ENCODE peak calls at places on chromosome 11, in four cellular contexts. V is adrenal gland, J is esophagus squamous epithelium, U is astrocyte. E is an unnamed sample.
A peak's percentile ranks its signal among the peaks of the same experiment; 100 is the strongest.

GRCh38 chr11:61120865-61121831 is 18.9 kb downstream of the CD5 start:
- DNase-seq in U (peak; percentile 27), J (no peak), V (peak; percentile 78), E (peak; percentile 10)

GRCh38 chr11:1034001-1034400 is 2.5 kb downstream of the MUC6 start:
- DNase-seq in U (no peak), J (no peak), V (no peak), E (no peak)

GRCh38 chr11:63369971-63370588 is 495 bp downstream of the SLC22A9 start:
- DNase-seq in U (no peak), J (no peak), V (no peak), E (no peak)

GRCh38 chr11:68509105-68509504 is 48.6 kb downstream of the PPP6R3 start:
- DNase-seq in U (peak; percentile 18), V (no peak), J (no peak), E (peak; percentile 1)

GRCh38 chr11:15493921-15494630 is 379.4 kb downstream of the INSC start:
- DNase-seq in U (no peak), V (no peak), J (no peak), E (no peak)

GRCh38 chr11:75966546-75967287 is 151.7 kb downstream of the UVRAG start:
- DNase-seq in U (peak; percentile 67), V (no peak), J (no peak), E (peak; percentile 74)

GRCh38 chr11:126456783-126457542 is 101.5 kb downstream of the ST3GAL4 start:
- DNase-seq in U (no peak), J (no peak), V (no peak), E (no peak)

GRCh38 chr11:49302360-49302759 is 94.0 kb upstream of the FOLH1 start:
- DNase-seq in V (no peak), U (no peak), J (no peak), E (no peak)

GRCh38 chr11:56314844-56315243 is at the start of gene OR8K3:
- DNase-seq in U (no peak), V (no peak), J (no peak), E (no peak)

GRCh38 chr11:93528252-93528651 is 14.9 kb downstream of the SMCO4 start:
- DNase-seq in J (no peak), U (no peak), V (no peak), E (no peak)

GRCh38 chr11:75554258-75555022 is 7.6 kb upstream of the SERPINH1 start:
- DNase-seq in U (peak; percentile 99), J (no peak), V (peak; percentile 87), E (peak; percentile 95)

DNA sequence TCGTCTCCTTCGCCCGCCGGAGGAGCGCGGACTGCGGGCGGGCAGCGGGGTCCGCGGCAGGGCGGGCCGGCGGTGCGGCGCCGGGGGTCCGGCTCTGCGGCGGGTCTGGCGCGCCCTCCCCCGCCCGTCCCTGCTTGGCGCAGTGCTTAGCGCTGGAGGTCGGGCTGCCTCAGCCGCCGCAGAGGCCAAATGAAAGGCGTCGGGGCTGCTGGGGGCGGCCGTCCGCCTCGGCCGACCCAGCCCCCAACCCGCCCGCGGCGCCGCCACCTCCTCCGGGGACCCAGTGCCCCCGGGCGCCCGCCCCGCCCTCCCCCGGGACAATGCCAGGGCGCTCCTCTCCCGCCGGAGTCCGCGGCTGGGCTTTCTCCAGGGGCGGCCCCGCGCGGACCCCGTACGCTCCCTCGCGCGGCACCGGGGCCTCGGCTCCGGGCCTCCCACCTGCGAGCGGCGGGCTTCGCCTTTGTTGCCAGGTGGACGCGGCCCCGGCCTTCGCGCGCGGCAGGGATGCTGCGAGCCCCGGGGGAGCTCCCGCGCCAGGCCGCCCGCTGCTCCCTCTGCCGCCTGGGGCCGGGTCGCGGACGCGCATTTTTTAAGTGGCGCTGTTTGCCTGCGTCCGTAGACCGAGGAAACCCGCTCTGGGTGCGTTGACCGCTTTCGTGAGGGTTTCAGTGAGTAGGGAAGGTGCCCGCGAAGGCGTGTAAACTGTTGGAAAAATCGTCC is 575 bp downstream of the APLP2 start:
- DNase-seq in V (peak; percentile 63), U (no peak), J (no peak), E (peak; percentile 10)
- TF ChIP-seq CTCF in V (no peak), U (no peak), J (no peak), E (peak; percentile 40)

GRCh38 chr11:133064152-133064877 is 468.0 kb downstream of the OPCML start:
- DNase-seq in V (peak; percentile 63), J (no peak), U (peak; percentile 75), E (peak; percentile 72)
- TF ChIP-seq CTCF in V (no peak), J (peak; percentile 44), U (peak; percentile 66), E (peak; percentile 75)

GRCh38 chr11:64849600-64850356 is 5.3 kb upstream of the CDC42BPG start:
- DNase-seq in V (no peak), U (no peak), J (no peak), E (no peak)

GRCh38 chr11:64848779-64849599 is 4.5 kb upstream of the CDC42BPG start:
- DNase-seq in J (no peak), U (no peak), V (no peak), E (no peak)

GRCh38 chr11:64851831-64852337 is 7.4 kb upstream of the CDC42BPG start:
- DNase-seq in V (no peak), U (no peak), J (no peak), E (no peak)

GRCh38 chr11:64852804-64853520 is 8.5 kb upstream of the CDC42BPG start:
- DNase-seq in J (no peak), U (no peak), V (no peak), E (no peak)

DNA sequence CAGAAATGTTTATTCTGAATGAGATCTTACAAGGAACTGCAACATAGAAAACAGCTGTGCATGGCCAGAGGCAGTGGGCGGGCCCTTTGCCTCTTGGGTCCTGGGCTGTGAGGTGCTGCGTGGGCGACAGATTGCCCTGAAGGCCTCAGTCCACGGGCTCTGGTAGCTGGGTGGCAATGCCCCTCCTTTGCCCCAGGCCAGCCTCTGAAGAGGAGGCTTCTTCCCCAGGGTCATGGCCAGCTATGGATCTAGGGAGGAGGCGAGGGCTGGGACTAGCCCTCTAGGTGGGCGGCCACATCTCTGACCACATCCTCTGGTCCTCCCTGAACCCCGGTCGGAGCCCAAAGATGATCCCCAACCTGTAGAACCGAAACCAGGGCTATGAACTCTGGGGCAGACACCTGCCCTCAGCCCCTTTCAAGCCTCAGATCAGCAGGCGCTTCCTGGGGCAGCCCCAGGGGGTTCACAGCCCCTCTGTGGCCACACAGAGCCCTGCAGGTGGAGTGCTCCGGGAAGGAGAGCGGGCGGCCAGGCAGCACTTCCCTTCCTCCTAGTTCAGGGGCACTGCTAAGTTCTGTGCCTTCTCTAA is 6.6 kb upstream of the CDC42BPG start:
- DNase-seq in J (no peak), U (no peak), V (no peak), E (no peak)
- TF ChIP-seq CTCF in J (no peak), U (no peak), V (no peak), E (no peak)

GRCh38 chr11:35166369-35167360 is 27.7 kb downstream of the CD44 start:
- DNase-seq in U (peak; percentile 96), J (no peak), V (peak; percentile 30), E (peak; percentile 99)

GRCh38 chr11:35165416-35166368 is 26.7 kb downstream of the CD44 start:
- DNase-seq in V (peak; percentile 33), U (peak; percentile 77), J (no peak), E (peak; percentile 73)

GRCh38 chr11:35162795-35163194 is 23.8 kb downstream of the CD44 start:
- DNase-seq in V (no peak), J (no peak), U (no peak), E (no peak)

GRCh38 chr11:35163209-35163608 is 24.2 kb downstream of the CD44 start:
- DNase-seq in J (no peak), V (no peak), U (no peak), E (no peak)

GRCh38 chr11:35163707-35164496 is 24.9 kb downstream of the CD44 start:
- DNase-seq in J (no peak), V (no peak), U (no peak), E (no peak)
- TF ChIP-seq CTCF in J (peak; percentile 11), V (no peak), U (peak; percentile 9), E (peak; percentile 62)

GRCh38 chr11:10308208-10308954 is 3.5 kb downstream of the ADM start:
- DNase-seq in V (no peak), U (no peak), J (no peak), E (no peak)
- TF ChIP-seq CTCF in V (no peak), U (no peak), J (no peak), E (no peak)

GRCh38 chr11:9314291-9315077 is at the start of gene TMEM41B:
- DNase-seq in U (peak; percentile 98), J (peak; percentile 88), V (peak; percentile 98), E (peak; percentile 99)
- TF ChIP-seq CTCF in U (peak; percentile 4), J (no peak), V (no peak), E (peak; percentile 50)

E was measured in HFFc6.